ENCODE peak calls at places on chromosomes 5 and 9, in four cellular contexts. One of them, this sample, is unnamed.
A peak's percentile ranks its signal among the peaks of the same experiment; 100 is the strongest.

GRCh38 chr5:92775711-92776615 is 805.1 kb downstream of the NR2F1-AS1 start:
- DNase-seq in ovary: no peak
- DNase-seq in A549: no peak
- DNase-seq in HepG2: no peak
- DNase-seq in this sample: no peak

GRCh38 chr5:5422819-5423515 is 490 bp downstream of the ICE1 start:
- DNase-seq in ovary: no peak
- DNase-seq in A549: no peak
- DNase-seq in HepG2: no peak
- DNase-seq in this sample: no peak

GRCh38 chr9:2427016-2427891 is 194.3 kb upstream of the VLDLR start:
- DNase-seq in ovary: no peak
- DNase-seq in A549: no peak
- DNase-seq in HepG2: no peak
- DNase-seq in this sample: no peak

GRCh38 chr9:4334439-4334838 is 34.6 kb upstream of the GLIS3 start:
- DNase-seq in ovary: no peak
- DNase-seq in A549: peak; percentile 16
- DNase-seq in HepG2: peak; percentile 46
- DNase-seq in this sample: peak; percentile 79

GRCh38 chr5:147918101-147918500 is 11.8 kb upstream of the C5orf46 start:
- DNase-seq in ovary: no peak
- DNase-seq in A549: no peak
- DNase-seq in HepG2: no peak
- DNase-seq in this sample: no peak

GRCh38 chr5:91521313-91521712 is 138.2 kb upstream of the ARRDC3 start:
- DNase-seq in ovary: no peak
- DNase-seq in A549: no peak
- DNase-seq in HepG2: no peak
- DNase-seq in this sample: no peak

GRCh38 chr9:123996731-123997421 is 14.7 kb upstream of the LHX2 start:
- DNase-seq in ovary: no peak
- DNase-seq in A549: no peak
- DNase-seq in HepG2: no peak
- DNase-seq in this sample: peak; percentile 74

GRCh38 chr5:28766565-28767158 is 1728.3 kb upstream of the CDH9 start:
- DNase-seq in ovary: no peak
- DNase-seq in A549: peak; percentile 5
- DNase-seq in HepG2: peak; percentile 18
- DNase-seq in this sample: no peak

GRCh38 chr9:77177894-77178794 is 810 bp downstream of the VPS13A start:
- DNase-seq in ovary: peak; percentile 56
- DNase-seq in A549: peak; percentile 51
- DNase-seq in HepG2: peak; percentile 9
- DNase-seq in this sample: peak; percentile 53

GRCh38 chr9:137390553-137391410 is 32.2 kb downstream of the EXD3 start:
- DNase-seq in ovary: no peak
- DNase-seq in A549: no peak
- DNase-seq in HepG2: no peak
- DNase-seq in this sample: peak; percentile 83

GRCh38 chr9:93065321-93065720 is 6.8 kb downstream of the SUSD3 start:
- DNase-seq in ovary: no peak
- DNase-seq in A549: no peak
- DNase-seq in HepG2: no peak
- DNase-seq in this sample: no peak

GRCh38 chr9:115107701-115108100 is 10.3 kb downstream of the TNC start:
- DNase-seq in ovary: no peak
- DNase-seq in A549: no peak
- DNase-seq in HepG2: no peak
- DNase-seq in this sample: peak; percentile 25

GRCh38 chr9:138047469-138048040 is 170.0 kb downstream of the CACNA1B start:
- DNase-seq in ovary: no peak
- DNase-seq in A549: no peak
- DNase-seq in HepG2: no peak
- DNase-seq in this sample: peak; percentile 6

DNA sequence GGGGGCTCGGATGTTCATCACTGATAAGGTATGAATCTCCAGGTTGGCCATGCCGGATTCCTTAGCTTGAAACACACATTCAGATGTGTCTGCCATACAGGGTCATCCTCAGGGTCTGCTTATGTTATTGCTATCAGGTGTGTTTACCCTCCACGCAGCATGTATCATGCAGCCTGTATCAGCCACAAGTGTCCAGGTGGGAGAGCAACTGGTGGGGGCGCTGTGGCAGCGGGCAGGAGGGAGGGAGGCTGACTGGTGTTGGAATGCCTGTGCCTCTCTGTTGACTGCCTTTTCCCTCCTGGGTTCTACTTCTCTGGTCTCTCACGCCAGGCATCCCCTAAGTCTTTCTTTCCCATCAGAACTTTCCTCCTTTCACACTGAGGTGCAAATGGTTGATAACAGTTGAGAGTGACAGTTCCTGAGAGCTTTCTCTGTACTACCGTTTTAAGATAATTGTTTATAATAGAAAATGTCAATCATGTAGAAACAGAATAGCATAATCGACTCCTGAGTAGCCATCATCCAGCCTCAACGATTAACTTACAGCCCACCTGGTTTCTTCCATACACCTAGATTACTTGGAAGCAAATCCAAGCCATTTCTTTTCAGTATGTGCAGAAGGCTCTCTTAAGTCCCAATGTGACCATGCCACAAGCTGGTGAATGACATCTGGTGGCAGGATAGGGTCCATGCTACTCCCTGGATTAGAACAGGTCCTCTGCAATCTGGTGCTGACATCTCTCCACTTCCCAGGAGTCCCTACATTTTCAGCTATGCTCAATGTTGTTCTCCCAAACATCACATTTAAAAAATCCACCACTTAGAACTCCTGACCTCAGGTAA is 86.6 kb downstream of the ACER2 start:
- DNase-seq in ovary: no peak
- DNase-seq in A549: no peak
- DNase-seq in HepG2: no peak
- DNase-seq in this sample: peak; percentile 23
- TF ChIP-seq EP300 in ovary: no peak
- TF ChIP-seq EP300 in A549: no peak
- TF ChIP-seq EP300 in HepG2: no peak
- TF ChIP-seq EP300 in this sample: no peak

GRCh38 chr5:58457040-58457439 is 2.8 kb downstream of the PLK2 start:
- DNase-seq in ovary: no peak
- DNase-seq in A549: no peak
- DNase-seq in HepG2: no peak
- DNase-seq in this sample: no peak
- H3K4me3 ChIP-seq in ovary: no peak overlapping the region
- H3K4me3 ChIP-seq in A549: peak overlapping the region; percentile 91
- H3K4me3 ChIP-seq in HepG2: no peak overlapping the region
- H3K4me3 ChIP-seq in this sample: peak overlapping the region; percentile 53

DNA sequence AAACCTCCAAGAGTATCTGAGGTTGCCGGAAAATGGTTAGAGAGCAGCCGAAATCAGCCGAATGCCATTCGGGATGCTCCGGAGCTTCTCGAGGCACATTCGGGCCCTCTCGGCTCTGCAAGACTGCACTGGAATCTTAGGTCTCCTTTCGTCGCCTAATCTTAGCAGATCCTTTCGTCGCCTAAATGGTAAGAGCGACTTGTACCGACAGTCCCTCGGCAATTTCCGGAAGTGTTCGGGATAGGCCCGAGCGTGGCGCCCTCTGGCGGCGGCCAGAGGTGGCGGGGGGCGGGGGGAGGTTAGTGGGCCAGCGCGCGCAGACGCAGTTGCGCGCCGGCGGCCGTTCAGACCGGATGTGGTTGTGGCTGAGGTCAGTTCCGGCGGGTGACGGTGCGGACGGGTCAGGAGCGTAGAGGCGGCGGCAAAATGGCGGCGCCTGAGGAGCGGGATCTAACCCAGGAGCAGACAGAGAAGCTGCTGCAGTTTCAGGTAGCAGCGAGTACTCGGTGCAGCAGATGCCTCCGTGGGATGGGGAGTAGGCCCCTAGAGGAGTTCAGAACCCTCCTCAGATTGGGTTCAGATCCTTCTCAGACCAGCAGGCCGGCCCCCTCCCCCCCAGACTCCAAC is at the start of gene FAF2:
- DNase-seq in ovary: peak; percentile 100
- DNase-seq in A549: peak; percentile 99
- DNase-seq in HepG2: peak; percentile 88
- DNase-seq in this sample: peak; percentile 96
- TF ChIP-seq EP300 in ovary: no peak
- TF ChIP-seq EP300 in A549: no peak
- TF ChIP-seq EP300 in HepG2: no peak
- TF ChIP-seq EP300 in this sample: no peak

GRCh38 chr5:164202338-164202737 is 696.9 kb downstream of the MAT2B start:
- DNase-seq in ovary: no peak
- DNase-seq in A549: no peak
- DNase-seq in HepG2: no peak
- DNase-seq in this sample: no peak

GRCh38 chr5:164204338-164204946 is 699.0 kb downstream of the MAT2B start:
- DNase-seq in ovary: no peak
- DNase-seq in A549: no peak
- DNase-seq in HepG2: no peak
- DNase-seq in this sample: no peak

GRCh38 chr5:164203581-164204225 is 698.3 kb downstream of the MAT2B start:
- DNase-seq in ovary: no peak
- DNase-seq in A549: no peak
- DNase-seq in HepG2: no peak
- DNase-seq in this sample: no peak

GRCh38 chr5:164206196-164206595 is 700.8 kb downstream of the MAT2B start:
- DNase-seq in ovary: no peak
- DNase-seq in A549: no peak
- DNase-seq in HepG2: no peak
- DNase-seq in this sample: no peak

GRCh38 chr5:164207646-164208045 is 702.2 kb downstream of the MAT2B start:
- DNase-seq in ovary: no peak
- DNase-seq in A549: no peak
- DNase-seq in HepG2: no peak
- DNase-seq in this sample: no peak
- H3K4me3 ChIP-seq in ovary: no peak overlapping the region
- H3K4me3 ChIP-seq in A549: no peak overlapping the region
- H3K4me3 ChIP-seq in HepG2: no peak overlapping the region
- H3K4me3 ChIP-seq in this sample: no peak overlapping the region

DNA sequence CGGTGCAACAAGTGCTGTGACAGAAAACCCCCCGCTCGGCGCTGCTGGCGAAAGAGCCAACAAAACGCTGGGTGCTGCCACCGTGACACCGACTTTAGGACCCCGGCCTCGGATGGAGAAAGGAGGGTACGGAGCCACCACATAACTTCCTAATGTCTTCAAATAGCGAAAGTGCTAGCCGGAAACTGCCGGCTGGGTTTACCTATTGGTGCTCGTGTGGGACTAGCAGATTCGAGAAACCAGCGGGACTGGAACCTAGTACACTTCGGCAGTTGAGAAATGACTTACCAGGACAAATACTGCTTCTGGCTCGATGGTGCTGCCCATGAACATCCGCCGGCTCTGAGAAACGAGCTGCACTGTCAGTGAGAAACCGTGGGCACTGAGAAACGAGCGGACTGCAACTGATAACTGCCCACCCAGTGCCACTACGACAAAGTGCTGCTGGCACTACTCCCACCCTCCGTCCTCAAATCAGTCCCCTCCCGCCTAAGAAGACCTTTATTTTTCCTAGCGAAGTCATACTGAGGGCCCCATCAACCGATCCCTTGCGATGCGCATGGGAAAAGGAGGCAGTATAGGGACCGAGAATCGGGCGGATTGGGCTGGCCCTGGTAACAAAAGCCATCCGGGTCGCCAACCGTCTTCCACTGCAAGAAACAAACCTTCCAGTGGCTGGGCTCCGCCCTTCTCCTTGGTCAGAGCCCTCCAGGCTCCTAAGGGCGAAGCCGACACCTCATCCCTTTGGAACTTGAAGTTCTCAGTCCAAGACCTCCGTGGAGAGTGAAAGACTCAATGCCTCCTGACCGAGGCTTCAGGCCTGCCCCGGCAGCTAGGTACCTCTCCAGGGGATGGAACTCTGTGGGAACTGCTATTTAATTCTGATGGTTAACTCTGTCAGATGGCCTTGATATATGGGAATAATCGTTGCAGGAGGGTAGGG is 27.0 kb upstream of the ANXA2R start:
- DNase-seq in ovary: peak; percentile 92
- DNase-seq in A549: peak; percentile 59
- DNase-seq in HepG2: peak; percentile 87
- DNase-seq in this sample: peak; percentile 93
- TF ChIP-seq EP300 in ovary: no peak
- TF ChIP-seq EP300 in A549: no peak
- TF ChIP-seq EP300 in HepG2: peak; percentile 38
- TF ChIP-seq EP300 in this sample: no peak

GRCh38 chr9:116543731-116544400 is 143.2 kb upstream of the TRIM32 start:
- DNase-seq in ovary: no peak
- DNase-seq in A549: no peak
- DNase-seq in HepG2: no peak
- DNase-seq in this sample: no peak
- H3K4me3 ChIP-seq in ovary: no peak overlapping the region
- H3K4me3 ChIP-seq in A549: no peak overlapping the region
- H3K4me3 ChIP-seq in HepG2: no peak overlapping the region
- H3K4me3 ChIP-seq in this sample: no peak overlapping the region

This sample was measured in upper lobe of left lung.